ENCODE peak calls at places on chromosomes 4 and X, in six cellular contexts. R is left lung, D is adrenal gland, T is HepG2, L is suprapubic skin, O is SJCRH30. M is an unnamed sample.

GRCh38 chr4:16670726-16671125 is 227.7 kb downstream of the LDB2 start:
- DNase-seq in L (no peak), R (no peak), D (no peak), O (no peak), T (no peak), M (no peak)

GRCh38 chr4:142121448-142121847 is 485.1 kb downstream of the IL15 start:
- DNase-seq in D (no peak), O (no peak), R (no peak), L (no peak), T (no peak), M (no peak)

GRCh38 chr4:176387571-176387970 is 67.8 kb downstream of the SPCS3 start:
- DNase-seq in D (no peak), O (no peak), T (no peak), R (no peak), L (no peak), M (no peak)

GRCh38 chr4:188387134-188387791 is 248.0 kb downstream of the TRIML1 start:
- DNase-seq in D (no peak), L (no peak), R (no peak), O (peak; percentile 13), T (no peak), M (no peak)

GRCh38 chr4:114015444-114015899 is 36.0 kb upstream of the ARSJ start:
- DNase-seq in T (no peak), R (no peak), O (peak; percentile 32), D (peak; percentile 26), L (no peak), M (no peak)

GRCh38 chrX:53125506-53125905 is 31.6 kb downstream of the KANTR start:
- DNase-seq in D (no peak), T (no peak), L (no peak), R (no peak), O (no peak), M (no peak)

GRCh38 chr4:74449571-74450297 is 4.8 kb downstream of the AREG start:
- DNase-seq in O (no peak), R (no peak), D (no peak), T (no peak), L (no peak), M (no peak)

GRCh38 chrX:19566359-19567141 is 51.2 kb upstream of the MAP3K15 start:
- DNase-seq in O (peak; percentile 27), T (peak; percentile 65), L (no peak), R (no peak), D (no peak), M (no peak)

GRCh38 chr4:158776106-158776505 is 7.3 kb downstream of the FNIP2 start:
- DNase-seq in T (no peak), R (no peak), O (no peak), L (no peak), D (no peak), M (no peak)

GRCh38 chr4:158778065-158778711 is 9.4 kb downstream of the FNIP2 start:
- DNase-seq in R (no peak), O (no peak), T (no peak), D (no peak), L (no peak), M (no peak)

GRCh38 chr4:158777423-158777822 is 8.6 kb downstream of the FNIP2 start:
- DNase-seq in R (no peak), L (no peak), T (peak; percentile 45), O (no peak), D (no peak), M (no peak)

GRCh38 chr4:158771776-158772175 is 3.0 kb downstream of the FNIP2 start:
- DNase-seq in O (no peak), R (no peak), T (no peak), D (no peak), L (no peak), M (no peak)

DNA sequence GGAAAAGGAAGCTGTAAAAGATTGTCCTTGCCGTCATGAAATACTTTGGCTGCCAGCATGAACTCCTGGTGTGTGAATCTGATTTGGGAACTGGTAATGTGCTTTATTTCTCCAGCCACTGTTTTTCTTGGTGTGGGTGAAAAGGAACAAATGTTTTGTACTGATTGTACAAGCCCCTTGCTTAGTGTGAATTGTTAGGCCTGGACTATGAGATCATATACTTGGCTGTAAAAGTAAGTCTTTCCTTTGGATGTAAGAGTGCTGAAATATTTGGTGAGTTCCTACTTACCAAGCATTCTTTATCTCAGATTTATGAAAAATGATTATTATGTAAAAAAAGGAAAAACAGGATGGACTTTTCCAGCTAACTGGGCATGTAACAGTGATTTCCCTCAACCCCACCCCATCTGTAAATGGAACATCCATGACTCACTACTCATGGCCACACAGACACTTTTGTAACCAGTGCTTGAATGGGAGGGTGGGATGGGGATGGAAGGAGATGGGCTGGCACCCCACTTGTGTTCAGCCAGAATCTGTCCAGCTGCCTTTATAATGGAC is 6.3 kb downstream of the FNIP2 start:
- DNase-seq in O (no peak), L (no peak), R (no peak), D (peak; percentile 45), T (no peak), M (no peak)
- H3K4me3 ChIP-seq in O (no peak overlapping the region), L (no peak overlapping the region), R (no peak overlapping the region), D (no peak overlapping the region), T (no peak overlapping the region), M (no peak overlapping the region)

DNA sequence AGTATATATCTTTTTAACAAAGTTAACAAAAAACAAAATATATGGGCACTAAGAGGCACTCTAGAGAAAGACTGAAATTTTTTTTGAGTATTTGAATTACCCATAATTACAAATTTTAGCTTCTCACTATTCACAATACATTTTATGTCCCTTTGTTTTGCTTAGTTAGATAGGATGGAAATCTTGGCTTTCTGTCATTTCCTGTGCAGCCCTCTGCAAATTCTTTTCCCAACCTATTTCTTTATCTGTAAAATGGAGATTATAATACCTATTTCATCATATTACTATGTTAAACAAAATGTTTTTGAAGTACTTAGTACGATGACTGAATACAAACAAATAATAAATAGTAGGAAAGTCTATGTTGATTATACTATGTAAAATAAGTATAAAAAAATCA is 710.0 kb downstream of the CCSER1 start:
- DNase-seq in L (no peak), R (no peak), T (no peak), D (no peak), O (no peak), M (no peak)
- H3K9me3 ChIP-seq in L (no peaks in the 10 kb centered on the region), R (no peaks in the 10 kb centered on the region), T (no peaks in the 10 kb centered on the region), D (no peaks in the 10 kb centered on the region), O (no peaks in the 10 kb centered on the region), M (no peaks in the 10 kb centered on the region)

GRCh38 chr4:37802068-37802666 is 24.3 kb upstream of the PGM2 start:
- DNase-seq in T (peak; percentile 78), L (no peak), R (peak; percentile 44), O (peak; percentile 71), D (peak; percentile 47), M (peak; percentile 82)
- H3K4me3 ChIP-seq in T (no peak overlapping the region), L (no peak overlapping the region), R (no peak overlapping the region), O (no peak overlapping the region), D (no peak overlapping the region), M (no peak overlapping the region)

GRCh38 chr4:7817877-7818675 is 121.6 kb downstream of the AFAP1 start:
- DNase-seq in T (no peak), D (peak; percentile 88), O (peak; percentile 23), L (no peak), R (no peak), M (no peak)

GRCh38 chr4:7815562-7815961 is 124.1 kb downstream of the AFAP1 start:
- DNase-seq in T (no peak), R (no peak), L (no peak), O (no peak), D (peak; percentile 49), M (no peak)

GRCh38 chr4:7816771-7817170 is 122.9 kb downstream of the AFAP1 start:
- DNase-seq in D (no peak), T (no peak), R (no peak), O (no peak), L (no peak), M (no peak)

GRCh38 chr4:7814451-7814850 is 125.2 kb downstream of the AFAP1 start:
- DNase-seq in T (no peak), L (no peak), D (no peak), R (no peak), O (no peak), M (no peak)

DNA sequence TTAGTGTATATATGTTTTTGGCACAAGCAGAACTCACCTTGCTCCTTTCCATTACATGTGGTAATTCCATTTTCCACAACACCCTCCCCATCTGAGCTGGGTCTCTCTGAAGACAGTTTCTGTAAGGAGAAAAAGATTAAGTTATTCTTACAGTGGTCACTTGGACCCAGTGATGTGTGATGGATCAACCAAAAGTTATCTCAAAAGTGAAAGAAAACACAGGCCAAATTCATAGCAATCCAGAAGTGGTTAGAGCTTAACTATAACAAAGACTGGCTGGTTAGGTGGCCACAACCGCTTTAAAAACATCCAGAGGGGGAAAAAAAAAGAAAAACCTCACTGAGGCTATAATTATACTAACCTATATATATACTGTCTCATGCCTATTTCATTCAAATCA is 123.7 kb downstream of the AFAP1 start:
- DNase-seq in O (no peak), R (no peak), D (no peak), T (no peak), L (no peak), M (no peak)
- H3K9me3 ChIP-seq in O (no peaks in the 10 kb centered on the region), R (no peaks in the 10 kb centered on the region), D (no peaks in the 10 kb centered on the region), T (no peaks in the 10 kb centered on the region), L (no peaks in the 10 kb centered on the region), M (no peaks in the 10 kb centered on the region)

GRCh38 chr4:91031761-91032160 is 904.6 kb downstream of the CCSER1 start:
- DNase-seq in D (no peak), R (no peak), T (no peak), O (no peak), L (no peak), M (no peak)

GRCh38 chr4:91037951-91038350 is 910.8 kb downstream of the CCSER1 start:
- DNase-seq in D (no peak), O (no peak), T (no peak), R (no peak), L (no peak), M (no peak)

GRCh38 chr4:91032725-91033445 is 905.7 kb downstream of the CCSER1 start:
- DNase-seq in T (no peak), L (no peak), R (no peak), D (no peak), O (no peak), M (no peak)

GRCh38 chr4:91035276-91035675 is 908.1 kb downstream of the CCSER1 start:
- DNase-seq in T (no peak), R (no peak), D (no peak), O (peak; percentile 11), L (no peak), M (no peak)
- H3K4me3 ChIP-seq in T (no peak overlapping the region), R (no peak overlapping the region), D (no peak overlapping the region), O (no peak overlapping the region), L (no peak overlapping the region), M (no peak overlapping the region)

DNA sequence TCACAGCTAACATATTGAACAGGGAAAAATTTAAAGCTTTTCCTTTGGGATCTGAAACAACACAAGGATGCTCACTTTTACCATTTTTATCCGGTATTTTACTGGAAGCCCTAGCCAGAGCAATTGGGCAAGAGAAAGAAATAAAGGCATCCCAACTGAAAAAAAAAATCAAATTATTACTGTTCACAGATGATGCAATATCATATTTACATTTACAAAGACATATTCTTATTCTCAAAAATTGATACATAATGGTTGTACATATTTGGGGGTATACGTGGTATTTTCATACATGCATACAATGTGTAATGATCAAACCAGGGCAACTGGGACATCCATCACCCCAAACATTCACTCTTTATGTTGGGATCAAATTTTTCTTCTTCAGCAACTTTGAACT is 337.0 kb upstream of the SLC7A11 start:
- DNase-seq in L (no peak), D (no peak), R (no peak), T (no peak), O (no peak), M (no peak)
- H3K9me3 ChIP-seq in L (peaks cover 17% of the 10 kb centered on the region), D (no peaks in the 10 kb centered on the region), R (peaks cover 24% of the 10 kb centered on the region), T (no peaks in the 10 kb centered on the region), O (peaks cover 20% of the 10 kb centered on the region), M (peaks cover 4% of the 10 kb centered on the region)

GRCh38 chr4:57044279-57044678 is 65.6 kb downstream of the POLR2B start:
- DNase-seq in L (no peak), O (no peak), R (no peak), T (no peak), D (no peak), M (no peak)
- H3K4me3 ChIP-seq in L (no peak overlapping the region), O (no peak overlapping the region), R (no peak overlapping the region), T (no peak overlapping the region), D (no peak overlapping the region), M (no peak overlapping the region)

GRCh38 chr4:174983128-174983750 is 65.1 kb downstream of the ADAM29 start:
- DNase-seq in O (no peak), L (no peak), R (no peak), T (no peak), D (no peak), M (no peak)
- H3K9me3 ChIP-seq in O (no peaks in the 10 kb centered on the region), L (peaks cover 17% of the 10 kb centered on the region), R (peaks cover 51% of the 10 kb centered on the region), T (peaks cover 78% of the 10 kb centered on the region), D (no peaks in the 10 kb centered on the region), M (peaks cover 19% of the 10 kb centered on the region)

M was measured in WERI-Rb-1.